ENCODE peak calls at places on chromosomes 11 and 22, in ten cellular contexts. N, Q, V, W, D, K, J, P, H and Z are unnamed samples.
A peak's percentile ranks its signal among the peaks of the same experiment; 100 is the strongest.

GRCh38 chr22:19109198-19110063 is 12.8 kb downstream of the DGCR2 start:
- DNase-seq in Q (no peak), N (no peak), D (peak; percentile 28), P (peak; percentile 33), K (no peak), J (no peak), W (peak; percentile 64), H (no peak), V (peak; percentile 63), Z (peak; percentile 83)

GRCh38 chr11:67264886-67265632 is 1.2 kb upstream of the GRK2 start:
- DNase-seq in W (no peak), P (no peak), N (no peak), K (no peak), V (no peak), H (no peak), Q (no peak), J (no peak), D (no peak), Z (no peak)

GRCh38 chr11:128497057-128497957 is 90.1 kb downstream of the ETS1 start:
- DNase-seq in V (peak; percentile 73), H (peak; percentile 97), N (no peak), K (peak; percentile 47), W (peak; percentile 99), D (peak; percentile 96), Q (peak; percentile 97), J (peak; percentile 57), P (peak; percentile 98), Z (peak; percentile 80)

GRCh38 chr11:33735426-33736147 is 636 bp downstream of the CD59 start:
- DNase-seq in P (no peak), Q (peak; percentile 57), W (no peak), K (no peak), D (peak; percentile 51), J (peak; percentile 66), V (peak; percentile 48), H (no peak), N (peak; percentile 38), Z (no peak)

GRCh38 chr11:911031-911889 is 650 bp upstream of the CHID1 start:
- DNase-seq in K (no peak), W (peak; percentile 64), N (no peak), Q (peak; percentile 63), P (peak; percentile 74), D (peak; percentile 51), H (peak; percentile 28), J (no peak), V (peak; percentile 62), Z (peak; percentile 41)

GRCh38 chr22:22684605-22685561 is 40.5 kb downstream of the GGTLC2 start:
- DNase-seq in J (no peak), H (peak; percentile 56), V (peak; percentile 69), W (peak; percentile 88), N (no peak), P (peak; percentile 31), K (no peak), Q (peak; percentile 37), D (no peak), Z (no peak)

GRCh38 chr11:64844330-64845124 is at the start of gene CDC42BPG:
- DNase-seq in D (peak; percentile 57), K (peak; percentile 87), H (peak; percentile 95), J (peak; percentile 93), P (no peak), Q (peak; percentile 91), N (no peak), W (peak; percentile 46), V (peak; percentile 95), Z (peak; percentile 73)

GRCh38 chr11:104051806-104052205 is 15.4 kb downstream of the DDI1 start:
- DNase-seq in P (no peak), H (no peak), K (no peak), N (no peak), J (no peak), W (peak; percentile 16), Q (no peak), D (no peak), V (no peak), Z (no peak)

GRCh38 chr11:65559951-65560537 is 1.9 kb upstream of the LTBP3 start:
- DNase-seq in J (no peak), Q (peak; percentile 82), K (peak; percentile 89), W (peak; percentile 53), H (peak; percentile 98), N (no peak), D (peak; percentile 76), P (peak; percentile 55), V (peak; percentile 65), Z (peak; percentile 84)

GRCh38 chr22:19748139-19748538 is 12.4 kb upstream of the TBX1 start:
- DNase-seq in J (no peak), W (no peak), H (no peak), K (no peak), V (no peak), Q (no peak), P (no peak), D (no peak), N (no peak), Z (no peak)

GRCh38 chr22:46280999-46281623 is 13.3 kb downstream of the TTC38 start:
- DNase-seq in D (no peak), J (no peak), H (no peak), V (no peak), W (no peak), K (no peak), N (no peak), P (no peak), Q (no peak), Z (no peak)

GRCh38 chr11:33734441-33735165 is 1.6 kb downstream of the CD59 start:
- DNase-seq in V (peak; percentile 25), N (no peak), P (peak; percentile 62), W (no peak), Q (no peak), J (no peak), K (no peak), H (peak; percentile 63), D (peak; percentile 63), Z (no peak)

GRCh38 chr11:118171274-118172062 is 5.0 kb downstream of the SCN2B start:
- DNase-seq in J (peak; percentile 93), Q (peak; percentile 83), P (peak; percentile 10), D (peak; percentile 61), K (peak; percentile 82), H (peak; percentile 80), N (peak; percentile 80), W (peak; percentile 36), V (peak; percentile 87), Z (peak; percentile 53)

GRCh38 chr11:72333657-72334056 is 89.7 kb upstream of the PHOX2A start:
- DNase-seq in P (peak; percentile 18), V (peak; percentile 25), H (no peak), N (peak; percentile 48), D (no peak), K (no peak), W (no peak), Q (peak; percentile 95), J (peak; percentile 61), Z (no peak)

GRCh38 chr22:24989541-24989951 is 37.0 kb downstream of the KIAA1671 start:
- DNase-seq in Q (no peak), K (no peak), V (no peak), P (peak; percentile 32), J (no peak), D (no peak), W (no peak), N (no peak), H (no peak), Z (no peak)
- H3K4me1 ChIP-seq in Q (peaks cover 4% of the 10 kb centered on the region), K (peaks cover 49% of the 10 kb centered on the region), V (peaks cover 3% of the 10 kb centered on the region), P (peaks cover 35% of the 10 kb centered on the region), J (peaks cover 25% of the 10 kb centered on the region), D (peaks cover 56% of the 10 kb centered on the region), W (no peaks in the 10 kb centered on the region), N (peaks cover 11% of the 10 kb centered on the region), H (peaks cover 67% of the 10 kb centered on the region), Z (peaks cover 46% of the 10 kb centered on the region)

DNA sequence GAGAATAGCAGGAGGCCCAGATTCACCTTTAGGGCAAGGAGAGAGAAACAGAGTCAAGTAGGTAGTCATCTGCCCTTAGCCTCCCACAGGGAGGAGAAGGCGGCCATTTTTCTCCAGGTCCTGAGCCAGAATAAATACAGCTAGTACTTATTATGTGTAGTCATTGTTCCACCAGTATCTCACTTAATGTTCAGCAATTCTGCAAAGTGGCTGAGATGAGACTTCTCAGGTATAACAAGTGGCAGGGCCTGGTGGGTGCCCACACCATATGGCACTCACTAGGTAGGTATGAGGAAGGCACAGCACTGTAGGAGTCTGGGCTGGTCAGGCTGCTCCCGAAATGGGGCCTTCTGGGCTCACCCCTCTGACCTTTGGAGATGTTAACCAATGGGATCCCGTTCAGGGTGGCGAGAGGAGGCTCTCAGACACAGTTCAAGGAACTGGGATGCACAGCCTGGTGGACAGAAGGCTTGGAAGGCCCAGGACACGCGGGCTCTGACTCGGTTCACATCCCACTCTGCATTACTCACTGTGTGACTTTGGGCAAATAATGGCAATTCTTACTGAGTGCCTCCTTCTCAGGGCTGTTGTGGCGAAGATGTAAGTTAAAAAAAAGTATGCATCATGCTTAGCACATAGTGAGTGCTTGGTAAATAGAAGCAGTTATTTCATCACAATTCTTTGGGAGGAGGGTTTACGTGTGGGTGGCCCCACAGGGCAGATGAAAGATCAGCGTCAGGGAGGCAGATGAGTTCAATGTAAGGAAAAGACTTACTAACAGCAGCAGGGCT is 25.1 kb downstream of the RTN4RL2 start:
- DNase-seq in D (no peak), V (no peak), K (no peak), N (no peak), J (no peak), P (no peak), H (no peak), Q (no peak), W (peak; percentile 54), Z (no peak)
- H3K4me2 ChIP-seq in D (no peak overlapping the region), V (no peak overlapping the region), K (no peak overlapping the region), N (no peak overlapping the region), J (no peak overlapping the region), P (no peak overlapping the region), H (no peak overlapping the region), Q (no peak overlapping the region), W (no peak overlapping the region), Z (no peak overlapping the region)

DNA sequence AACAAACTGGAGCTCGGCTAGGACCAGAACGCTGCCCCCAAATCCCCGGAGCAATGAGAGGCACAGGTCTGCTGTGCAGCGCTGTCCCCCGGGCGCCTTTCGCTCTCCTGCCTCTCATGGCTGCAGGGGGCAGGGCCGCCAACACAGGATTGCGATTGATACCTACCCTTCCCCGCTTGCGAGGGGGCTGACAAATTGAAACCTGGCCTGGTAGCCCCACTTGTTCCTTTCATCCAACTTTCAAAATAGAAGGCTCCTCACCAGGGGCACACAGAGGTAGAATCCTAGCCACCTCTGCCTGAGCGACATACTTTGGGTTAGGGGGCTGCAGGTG is 642 bp upstream of the CASTOR1 start:
- DNase-seq in N (no peak), P (no peak), V (no peak), K (no peak), H (no peak), Q (no peak), J (no peak), D (no peak), W (no peak), Z (no peak)
- H3K27ac ChIP-seq in N (no peak overlapping the region), P (no peak overlapping the region), V (peak overlapping the region; percentile 79), K (peak overlapping the region; percentile 7), H (no peak overlapping the region), Q (no peak overlapping the region), J (peak overlapping the region; percentile 74), D (peak overlapping the region; percentile 51), W (no peak overlapping the region), Z (peak overlapping the region; percentile 44)

DNA sequence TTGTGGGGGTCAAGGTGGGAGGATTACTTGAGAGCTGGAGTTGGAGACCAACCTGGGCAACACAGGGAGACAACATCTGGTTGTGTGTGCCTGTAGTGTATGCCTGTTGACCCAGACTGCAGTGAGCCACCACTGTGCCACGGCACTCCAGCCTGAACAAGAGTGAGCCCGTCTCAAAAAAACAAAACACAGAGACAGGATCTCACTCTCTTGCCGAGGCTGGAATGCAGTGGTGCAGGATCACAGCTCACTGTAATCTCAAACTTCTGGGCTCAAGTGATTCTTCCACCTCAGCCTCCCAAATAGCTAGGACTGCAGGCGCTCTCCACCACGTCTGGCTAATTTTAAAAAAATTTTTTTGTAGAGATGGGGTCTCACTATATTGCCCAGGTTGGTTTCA is 112.5 kb downstream of the SGSM3 start:
- DNase-seq in K (no peak), H (no peak), P (no peak), D (no peak), V (no peak), W (no peak), Q (no peak), N (no peak), J (no peak), Z (no peak)
- H3K4me1 ChIP-seq in K (peaks cover 85% of the 10 kb centered on the region), H (peaks cover 8% of the 10 kb centered on the region), P (peaks cover 24% of the 10 kb centered on the region), D (peaks cover 13% of the 10 kb centered on the region), V (no peaks in the 10 kb centered on the region), W (peaks cover 24% of the 10 kb centered on the region), Q (peaks cover 15% of the 10 kb centered on the region), N (peaks cover 6% of the 10 kb centered on the region), J (peaks cover 24% of the 10 kb centered on the region), Z (peaks cover 41% of the 10 kb centered on the region)